ENCODE peak calls at places on chromosomes 6 and 20, in nine cellular contexts. M is BE2C, B is DND-41, P is mesenchymal stem cell, L is cardiac muscle cell, F is OCI-LY7, X is mammary epithelial cell, I is ovary, W is adrenal gland. O is an unnamed sample.

GRCh38 chr6:1422290-1422689 is 32.9 kb downstream of the FOXF2 start:
- DNase-seq in X (no peak), L (no peak), B (no peak), F (no peak), M (no peak), W (no peak), P (no peak), I (no peak), O (no peak)

GRCh38 chr20:62980970-62981369 is 25.8 kb downstream of the BHLHE23 start:
- DNase-seq in P (no peak), I (no peak), W (no peak), M (peak; percentile 58), B (peak; percentile 96), X (no peak), F (peak; percentile 45), L (no peak), O (no peak)

GRCh38 chr6:143079325-143079640 is 18.6 kb downstream of the AIG1 start:
- DNase-seq in I (no peak), M (no peak), W (no peak), X (no peak), F (no peak), L (no peak), B (no peak), P (no peak), O (no peak)

GRCh38 chr20:34472246-34472925 is 43.8 kb upstream of the DYNLRB1 start:
- DNase-seq in X (peak; percentile 16), W (no peak), I (no peak), F (no peak), L (no peak), M (no peak), P (peak; percentile 68), B (no peak), O (no peak)

GRCh38 chr20:20525214-20525613 is 157.3 kb downstream of the INSM1 start:
- DNase-seq in L (no peak), P (no peak), M (no peak), X (no peak), I (no peak), W (no peak), F (no peak), B (no peak), O (no peak)

GRCh38 chr6:126040826-126041225 is 54.5 kb downstream of the TRMT11 start:
- DNase-seq in B (no peak), P (peak; percentile 72), I (no peak), L (no peak), F (no peak), M (no peak), W (peak; percentile 38), X (peak; percentile 45), O (no peak)

GRCh38 chr6:13395272-13396237 is 67.2 kb upstream of the TBC1D7 start:
- DNase-seq in B (no peak), I (no peak), M (peak; percentile 82), X (no peak), P (peak; percentile 77), L (peak; percentile 73), F (peak; percentile 32), W (peak; percentile 93), O (no peak)

GRCh38 chr20:25259358-25259757 is 11.5 kb downstream of the PYGB start:
- DNase-seq in X (no peak), W (no peak), M (no peak), P (no peak), I (no peak), B (no peak), F (no peak), L (no peak), O (peak; percentile 24)

GRCh38 chr20:7090753-7091310 is 323.3 kb downstream of the BMP2 start:
- DNase-seq in M (no peak), W (no peak), F (no peak), X (no peak), P (no peak), B (no peak), I (no peak), L (no peak), O (peak; percentile 67)

GRCh38 chr20:30610751-30611150 is 646.7 kb upstream of the DEFB115 start:
- DNase-seq in I (no peak), B (no peak), F (no peak), L (no peak), P (no peak), M (no peak), W (no peak), X (no peak), O (no peak)
- H3K9me3 ChIP-seq in I (no peaks in the 10 kb centered on the region), B (peaks cover 9% of the 10 kb centered on the region), F (no peaks in the 10 kb centered on the region), L (no peaks in the 10 kb centered on the region), P (peaks cover 23% of the 10 kb centered on the region), M (no peaks in the 10 kb centered on the region), W (no peaks in the 10 kb centered on the region), X (peaks cover 27% of the 10 kb centered on the region), O (peaks cover 14% of the 10 kb centered on the region)

DNA sequence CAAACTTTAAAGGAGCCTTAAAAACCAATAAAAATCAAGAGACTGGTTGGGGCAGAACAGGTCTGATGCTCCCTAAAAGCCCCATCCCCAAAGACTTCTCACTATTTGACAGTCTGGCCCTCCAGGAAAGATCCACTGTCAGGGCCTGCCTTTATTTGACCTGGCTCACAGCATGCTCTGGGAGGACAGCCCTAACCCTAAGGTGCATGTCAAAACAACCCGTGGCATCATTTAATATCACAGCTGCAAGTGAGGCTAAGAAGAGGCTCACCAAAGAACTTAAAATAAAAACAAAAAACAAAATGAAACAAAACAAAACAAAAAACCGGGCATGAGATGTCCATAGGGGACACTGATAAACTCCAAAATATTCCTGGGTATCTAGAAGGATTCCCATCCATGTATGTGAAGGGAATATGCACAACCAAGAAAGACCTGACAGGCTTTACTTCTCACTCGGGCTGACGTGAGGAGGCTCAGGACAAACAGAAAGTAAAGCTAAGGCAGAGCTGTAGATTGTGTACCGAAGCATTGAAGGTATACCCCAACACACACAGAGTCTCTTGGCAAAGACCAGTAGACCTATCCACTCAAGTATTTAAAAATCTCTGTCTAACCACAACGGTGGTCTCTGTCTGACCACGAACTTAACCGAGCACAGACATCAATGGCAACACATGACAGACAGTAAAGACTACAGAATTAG is 57.3 kb downstream of the AHI1 start:
- DNase-seq in L (no peak), P (no peak), I (no peak), X (no peak), F (peak; percentile 13), M (no peak), B (no peak), W (no peak), O (no peak)
- H3K4me3 ChIP-seq in L (no peak overlapping the region), P (no peak overlapping the region), I (no peak overlapping the region), X (no peak overlapping the region), F (peak overlapping the region; percentile 32), M (no peak overlapping the region), B (no peak overlapping the region), W (no peak overlapping the region), O (no peak overlapping the region)

GRCh38 chr20:10641467-10641866 is 32.3 kb downstream of the JAG1 start:
- DNase-seq in M (no peak), B (no peak), F (no peak), L (no peak), X (no peak), P (no peak), W (no peak), I (no peak), O (no peak)

GRCh38 chr20:10639051-10639761 is 34.6 kb downstream of the JAG1 start:
- DNase-seq in P (no peak), L (no peak), X (no peak), F (no peak), B (no peak), W (no peak), I (no peak), M (no peak), O (no peak)

GRCh38 chr20:10639762-10640556 is 33.8 kb downstream of the JAG1 start:
- DNase-seq in P (no peak), M (no peak), B (no peak), F (no peak), W (no peak), L (no peak), I (no peak), X (no peak), O (no peak)

GRCh38 chr20:10641893-10642292 is 31.9 kb downstream of the JAG1 start:
- DNase-seq in P (no peak), B (no peak), I (no peak), X (no peak), F (no peak), L (no peak), M (no peak), W (no peak), O (no peak)

GRCh38 chr20:10640897-10641296 is 32.9 kb downstream of the JAG1 start:
- DNase-seq in B (no peak), X (no peak), M (no peak), W (no peak), F (no peak), P (no peak), L (no peak), I (no peak), O (peak; percentile 70)
- H3K36me3 ChIP-seq in B (no peaks in the 10 kb centered on the region), X (peaks cover 72% of the 10 kb centered on the region), M (no peaks in the 10 kb centered on the region), W (no peaks in the 10 kb centered on the region), F (no peaks in the 10 kb centered on the region), P (peaks cover 78% of the 10 kb centered on the region), L (peaks cover 71% of the 10 kb centered on the region), I (no peaks in the 10 kb centered on the region), O (peaks cover 15% of the 10 kb centered on the region)

DNA sequence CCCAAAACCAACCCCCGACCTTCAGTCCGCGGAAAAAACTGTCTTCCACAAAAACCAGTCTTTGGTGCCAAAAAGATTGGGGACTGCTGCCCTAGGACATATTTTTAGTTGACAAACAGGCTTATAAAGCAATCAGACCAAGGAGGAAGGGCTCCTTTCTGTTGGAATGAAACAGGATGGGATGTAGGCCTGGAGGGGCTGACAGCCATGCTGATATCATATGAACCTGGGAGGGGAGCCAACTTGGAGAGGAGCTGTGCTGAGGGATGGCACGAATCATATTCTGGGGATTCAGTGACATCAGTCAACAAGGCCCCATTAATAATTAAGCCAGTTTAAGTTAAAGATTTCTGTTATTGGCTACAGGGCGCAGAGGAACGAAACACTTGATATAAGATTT is 225.4 kb upstream of the TSHZ2 start:
- DNase-seq in B (no peak), M (peak; percentile 55), W (no peak), F (no peak), X (no peak), L (no peak), I (no peak), P (no peak), O (no peak)
- H3K9me3 ChIP-seq in B (no peaks in the 10 kb centered on the region), M (no peaks in the 10 kb centered on the region), W (no peaks in the 10 kb centered on the region), F (no peaks in the 10 kb centered on the region), X (no peaks in the 10 kb centered on the region), L (no peaks in the 10 kb centered on the region), I (no peaks in the 10 kb centered on the region), P (no peaks in the 10 kb centered on the region), O (no peaks in the 10 kb centered on the region)

O was measured in endodermal cell.